ENCODE peak calls at places on chromosomes 7 and 10, in six cellular contexts. H is fibroblast of mammary gland, Z is fibroblast of lung, D is MM.1S, S is HCT116, V is fibroblast of pulmonary artery. G is an unnamed sample.
A peak's percentile ranks its signal among the peaks of the same experiment; 100 is the strongest.

GRCh38 chr10:79434816-79435215 is 10.6 kb downstream of the ZCCHC24 start:
- DNase-seq in H (peak; percentile 90), Z (peak; percentile 89), D (no peak), S (no peak), V (peak; percentile 77), G (no peak)

GRCh38 chr7:74306737-74307469 is 17.7 kb downstream of the CLIP2 start:
- DNase-seq in H (peak; percentile 81), Z (peak; percentile 64), D (no peak), S (no peak), V (peak; percentile 74), G (no peak)

GRCh38 chr7:880450-880849 is 4.1 kb downstream of the GET4 start:
- DNase-seq in H (no peak), Z (no peak), D (no peak), S (no peak), V (no peak), G (no peak)

GRCh38 chr7:139575338-139575680 is 51.8 kb downstream of the CLEC2L start:
- DNase-seq in H (no peak), Z (no peak), D (no peak), S (no peak), V (no peak), G (no peak)

GRCh38 chr10:103479135-103479534 is at the start of gene CALHM3:
- DNase-seq in H (no peak), Z (no peak), D (no peak), S (peak; percentile 45), V (no peak), G (no peak)

GRCh38 chr7:40644454-40645188 is 509.8 kb downstream of the SUGCT start:
- DNase-seq in H (no peak), Z (no peak), D (peak; percentile 95), S (no peak), V (peak; percentile 21), G (no peak)

GRCh38 chr7:112005205-112005604 is 201.0 kb downstream of the DOCK4 start:
- DNase-seq in H (no peak), Z (peak; percentile 57), D (no peak), S (no peak), V (no peak), G (no peak)

GRCh38 chr7:36795451-36796021 is 71.2 kb upstream of the AOAH start:
- DNase-seq in H (no peak), Z (no peak), D (no peak), S (no peak), V (peak; percentile 3), G (peak; percentile 34)

GRCh38 chr10:45354261-45354660 is 19.8 kb upstream of the ALOX5 start:
- DNase-seq in H (no peak), Z (no peak), D (no peak), S (no peak), V (no peak), G (no peak)

GRCh38 chr7:50367098-50367497 is 62.6 kb downstream of the IKZF1 start:
- DNase-seq in H (no peak), Z (no peak), D (no peak), S (no peak), V (no peak), G (no peak)

GRCh38 chr10:131081386-131081785 is 230.1 kb downstream of the TCERG1L start:
- DNase-seq in H (no peak), Z (no peak), D (no peak), S (no peak), V (no peak), G (peak; percentile 14)

GRCh38 chr10:43203491-43204393 is 63.1 kb downstream of the RASGEF1A start:
- DNase-seq in H (no peak), Z (no peak), D (no peak), S (peak; percentile 58), V (peak; percentile 15), G (no peak)

GRCh38 chr10:68330852-68331454 is 911 bp upstream of the HNRNPH3 start:
- DNase-seq in H (peak; percentile 44), Z (peak; percentile 54), D (no peak), S (no peak), V (peak; percentile 41), G (no peak)

GRCh38 chr7:51222916-51223315 is 93.7 kb downstream of the COBL start:
- DNase-seq in H (no peak), Z (no peak), D (no peak), S (no peak), V (no peak), G (no peak)

GRCh38 chr10:90718185-90718584 is 139.7 kb downstream of the HTR7 start:
- DNase-seq in H (peak; percentile 19), Z (peak; percentile 49), D (no peak), S (no peak), V (peak; percentile 23), G (no peak)

GRCh38 chr10:62626817-62627216 is 177.7 kb upstream of the ADO start:
- DNase-seq in H (peak; percentile 62), Z (peak; percentile 66), D (no peak), S (no peak), V (peak; percentile 22), G (no peak)

GRCh38 chr10:74750848-74751274 is 75.5 kb upstream of the KAT6B start:
- DNase-seq in H (no peak), Z (no peak), D (peak; percentile 47), S (no peak), V (no peak), G (no peak)

GRCh38 chr10:97319671-97320479 is 804 bp downstream of the FRAT1 start:
- DNase-seq in H (peak; percentile 14), Z (no peak), D (peak; percentile 62), S (no peak), V (no peak), G (no peak)

GRCh38 chr7:133434246-133434865 is 181.5 kb downstream of the EXOC4 start:
- DNase-seq in H (peak; percentile 47), Z (peak; percentile 67), D (peak; percentile 40), S (no peak), V (peak; percentile 68), G (no peak)

GRCh38 chr7:44194069-44194468 is 4.8 kb upstream of the GCK start:
- DNase-seq in H (peak; percentile 65), Z (peak; percentile 11), D (no peak), S (no peak), V (peak; percentile 23), G (no peak)

GRCh38 chr7:117008849-117009531 is 55.7 kb downstream of the ST7 start:
- DNase-seq in H (peak; percentile 62), Z (peak; percentile 35), D (peak; percentile 75), S (no peak), V (peak; percentile 70), G (no peak)

GRCh38 chr10:88389456-88389855 is 193.7 kb downstream of the RNLS start:
- DNase-seq in H (peak; percentile 76), Z (peak; percentile 83), D (peak; percentile 78), S (no peak), V (peak; percentile 82), G (no peak)

GRCh38 chr10:18959369-18959768 is 89.2 kb upstream of the MALRD1 start:
- DNase-seq in H (no peak), Z (no peak), D (no peak), S (no peak), V (no peak), G (no peak)

GRCh38 chr10:31194986-31195385 is 124.0 kb upstream of the ZEB1 start:
- DNase-seq in H (no peak), Z (no peak), D (no peak), S (no peak), V (no peak), G (no peak)

GRCh38 chr10:120825878-120826383 is 25.2 kb upstream of the WDR11 start:
- DNase-seq in H (no peak), Z (no peak), D (peak; percentile 45), S (no peak), V (no peak), G (no peak)

GRCh38 chr10:120823251-120823650 is 27.9 kb upstream of the WDR11 start:
- DNase-seq in H (no peak), Z (no peak), D (no peak), S (no peak), V (no peak), G (no peak)

GRCh38 chr10:120828940-120829339 is 22.2 kb upstream of the WDR11 start:
- DNase-seq in H (no peak), Z (no peak), D (no peak), S (no peak), V (no peak), G (no peak)

GRCh38 chr10:120827251-120827875 is 23.8 kb upstream of the WDR11 start:
- DNase-seq in H (no peak), Z (no peak), D (peak; percentile 11), S (no peak), V (no peak), G (no peak)

GRCh38 chr10:120824864-120825263 is 26.3 kb upstream of the WDR11 start:
- DNase-seq in H (peak; percentile 4), Z (no peak), D (peak; percentile 21), S (peak; percentile 54), V (peak; percentile 11), G (peak; percentile 10)
- TF ChIP-seq CTCF in H (peak; percentile 26), Z (no peak), D (peak; percentile 25), S (peak; percentile 97), V (peak; percentile 31), G (peak; percentile 55)

GRCh38 chr7:150988230-150989226 is 2.3 kb upstream of the NOS3 start:
- DNase-seq in H (no peak), Z (no peak), D (peak; percentile 53), S (no peak), V (peak; percentile 45), G (no peak)
- H3K4me3 ChIP-seq in H (no peak overlapping the region), Z (no peak overlapping the region), D (no peak overlapping the region), S (no peak overlapping the region), V (no peak overlapping the region), G (no peak overlapping the region)

DNA sequence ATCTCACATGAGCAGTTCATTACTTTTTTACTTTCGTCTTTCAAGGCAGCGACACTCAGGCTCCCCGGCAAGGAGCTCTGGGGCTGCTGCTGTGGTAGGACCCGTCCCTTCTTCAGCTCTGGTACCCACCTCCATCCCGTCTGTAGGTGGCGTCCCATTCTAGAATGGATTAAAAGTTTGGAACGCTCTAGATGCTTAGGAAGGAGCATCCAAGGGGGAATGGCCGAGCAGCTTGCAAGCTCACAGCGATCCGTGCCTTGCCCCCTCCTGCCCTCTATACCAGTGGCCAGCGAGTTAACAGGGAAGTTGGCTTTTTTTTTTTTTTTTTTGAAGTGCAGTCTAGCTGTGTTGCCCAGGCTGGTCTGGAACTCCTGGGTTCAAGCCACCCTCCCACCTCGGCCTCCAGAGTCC is 22.8 kb upstream of the TTYH3 start:
- DNase-seq in H (peak; percentile 59), Z (peak; percentile 58), D (no peak), S (peak; percentile 16), V (peak; percentile 67), G (no peak)
- TF ChIP-seq CTCF in H (peak; percentile 46), Z (peak; percentile 31), D (no peak), S (peak; percentile 52), V (peak; percentile 53), G (peak; percentile 25)

DNA sequence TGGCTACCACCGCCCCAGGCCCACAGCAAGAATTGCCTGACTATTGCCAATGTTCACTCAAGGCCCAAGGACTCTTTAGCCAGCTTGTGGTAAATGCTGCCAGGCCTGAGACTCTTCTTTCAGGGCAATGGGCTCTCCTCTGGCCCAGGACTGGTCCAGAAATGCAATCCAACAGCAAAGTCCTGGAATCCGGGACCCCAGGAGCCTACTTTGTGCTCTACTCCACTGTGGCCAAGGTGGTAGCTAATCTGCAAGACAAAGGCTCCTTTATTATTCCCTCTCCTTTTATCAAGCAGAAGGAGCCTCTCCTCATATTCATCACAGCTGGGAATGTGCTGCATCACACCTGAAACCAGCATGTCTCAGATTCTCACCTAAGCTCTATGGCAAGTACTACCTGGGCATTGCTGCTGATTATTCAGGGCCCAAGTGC is 107.6 kb upstream of the PRSS58 start:
- DNase-seq in H (no peak), Z (no peak), D (no peak), S (no peak), V (no peak), G (no peak)
- H3K4me3 ChIP-seq in H (no peak overlapping the region), Z (no peak overlapping the region), D (no peak overlapping the region), S (no peak overlapping the region), V (no peak overlapping the region), G (no peak overlapping the region)

G was measured in LNCaP clone FGC.